ENCODE peak calls at places on chromosomes 3 and 15, in seven cellular contexts. T, L, A, S, V, E and G are unnamed samples.

GRCh38 chr3:129622933-129623332 is 16.5 kb upstream of the PLXND1 start:
- DNase-seq in T (no peak), L (no peak), A (no peak), S (no peak), V (peak; percentile 51), E (no peak), G (no peak)

GRCh38 chr3:27669505-27670085 is 52.5 kb downstream of the EOMES start:
- DNase-seq in T (no peak), L (peak; percentile 36), A (no peak), S (no peak), V (no peak), E (no peak), G (no peak)

GRCh38 chr3:11080492-11080891 is 73.8 kb upstream of the HRH1 start:
- DNase-seq in T (no peak), L (no peak), A (no peak), S (peak; percentile 51), V (no peak), E (peak; percentile 82), G (no peak)

GRCh38 chr3:41125258-41125657 is 74.0 kb upstream of the CTNNB1 start:
- DNase-seq in T (no peak), L (no peak), A (no peak), S (no peak), V (no peak), E (no peak), G (no peak)

GRCh38 chr15:35506272-35506870 is 39.6 kb downstream of the DPH6 start:
- DNase-seq in T (no peak), L (no peak), A (no peak), S (no peak), V (no peak), E (no peak), G (peak; percentile 50)

GRCh38 chr15:28896944-28897343 is 11.2 kb downstream of the APBA2 start:
- DNase-seq in T (no peak), L (no peak), A (no peak), S (no peak), V (no peak), E (peak; percentile 67), G (no peak)

GRCh38 chr3:157786618-157787017 is 283.4 kb upstream of the VEPH1 start:
- DNase-seq in T (no peak), L (no peak), A (no peak), S (no peak), V (no peak), E (no peak), G (no peak)

GRCh38 chr3:145820175-145820574 is 340.8 kb downstream of the PLOD2 start:
- DNase-seq in T (no peak), L (no peak), A (no peak), S (no peak), V (no peak), E (no peak), G (no peak)

GRCh38 chr3:44729384-44729910 is at the start of gene ZNF501:
- DNase-seq in T (peak; percentile 97), L (peak; percentile 93), A (no peak), S (no peak), V (peak; percentile 97), E (peak; percentile 76), G (no peak)

GRCh38 chr3:101138817-101139216 is 145.6 kb upstream of the ABI3BP start:
- DNase-seq in T (no peak), L (no peak), A (no peak), S (no peak), V (no peak), E (no peak), G (no peak)

GRCh38 chr3:47315069-47315647 is 32.4 kb downstream of the KLHL18 start:
- DNase-seq in T (peak; percentile 49), L (no peak), A (no peak), S (no peak), V (no peak), E (no peak), G (no peak)

GRCh38 chr3:31533169-31533870 is 595 bp downstream of the STT3B start:
- DNase-seq in T (peak; percentile 76), L (peak; percentile 71), A (no peak), S (no peak), V (peak; percentile 81), E (peak; percentile 49), G (no peak)

GRCh38 chr3:153172796-153173757 is 11.1 kb downstream of the RAP2B start:
- DNase-seq in T (peak; percentile 69), L (no peak), A (no peak), S (no peak), V (no peak), E (no peak), G (no peak)

GRCh38 chr3:23497156-23497555 is 294.0 kb downstream of the UBE2E2 start:
- DNase-seq in T (no peak), L (no peak), A (no peak), S (no peak), V (no peak), E (no peak), G (no peak)

GRCh38 chr3:123700791-123701712 is 116.2 kb upstream of the HACD2 start:
- DNase-seq in T (no peak), L (no peak), A (no peak), S (no peak), V (no peak), E (no peak), G (no peak)

GRCh38 chr3:51670711-51671089 is 352 bp upstream of the TEX264 start:
- DNase-seq in T (no peak), L (no peak), A (no peak), S (no peak), V (no peak), E (no peak), G (no peak)

GRCh38 chr3:77348244-77348855 is 308.5 kb downstream of the ROBO2 start:
- DNase-seq in T (no peak), L (no peak), A (no peak), S (no peak), V (no peak), E (no peak), G (peak; percentile 66)

GRCh38 chr3:133663569-133664313 is 2.0 kb upstream of the TOPBP1 start:
- DNase-seq in T (no peak), L (peak; percentile 39), A (no peak), S (peak; percentile 63), V (no peak), E (no peak), G (peak; percentile 47)

GRCh38 chr3:186354100-186354499 is 7.9 kb downstream of the DGKG start:
- DNase-seq in T (no peak), L (no peak), A (no peak), S (no peak), V (no peak), E (no peak), G (no peak)

GRCh38 chr3:114460459-114460858 is 166.6 kb downstream of the TIGIT start:
- DNase-seq in T (no peak), L (no peak), A (no peak), S (no peak), V (no peak), E (no peak), G (no peak)

GRCh38 chr3:72338082-72338941 is 509.9 kb downstream of the SHQ1 start:
- DNase-seq in T (no peak), L (no peak), A (peak; percentile 5), S (peak; percentile 12), V (no peak), E (no peak), G (no peak)

GRCh38 chr3:182440101-182440500 is 353.2 kb upstream of the ATP11B start:
- DNase-seq in T (no peak), L (no peak), A (no peak), S (no peak), V (no peak), E (no peak), G (no peak)

GRCh38 chr3:43015572-43016512 is 36.7 kb downstream of the GASK1A start:
- DNase-seq in T (no peak), L (no peak), A (no peak), S (no peak), V (no peak), E (no peak), G (no peak)

DNA sequence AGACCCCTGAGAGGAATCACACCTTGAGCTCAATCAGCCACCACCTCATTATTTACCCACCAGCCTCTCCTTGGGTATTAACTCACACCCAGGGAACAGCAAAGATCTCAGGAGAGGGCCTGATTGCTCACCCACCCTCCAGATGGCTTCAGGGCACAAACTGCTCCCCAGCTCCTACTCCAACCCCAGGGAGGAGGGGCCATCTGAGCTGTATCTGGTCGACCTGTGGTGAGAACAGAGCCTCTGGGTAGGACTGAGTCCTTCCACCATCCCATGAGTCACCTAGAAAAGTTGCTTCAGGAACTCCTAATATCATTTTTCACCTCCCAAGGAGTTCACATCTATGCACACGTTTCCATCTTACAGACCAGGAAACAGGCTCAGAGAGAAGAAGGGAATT is 44.8 kb upstream of the HES1 start:
- DNase-seq in T (peak; percentile 28), L (no peak), A (no peak), S (no peak), V (no peak), E (peak; percentile 69), G (no peak)
- H3K4me3 ChIP-seq in T (no peak overlapping the region), L (no peak overlapping the region), A (no peak overlapping the region), S (no peak overlapping the region), V (no peak overlapping the region), E (no peak overlapping the region), G (no peak overlapping the region)

DNA sequence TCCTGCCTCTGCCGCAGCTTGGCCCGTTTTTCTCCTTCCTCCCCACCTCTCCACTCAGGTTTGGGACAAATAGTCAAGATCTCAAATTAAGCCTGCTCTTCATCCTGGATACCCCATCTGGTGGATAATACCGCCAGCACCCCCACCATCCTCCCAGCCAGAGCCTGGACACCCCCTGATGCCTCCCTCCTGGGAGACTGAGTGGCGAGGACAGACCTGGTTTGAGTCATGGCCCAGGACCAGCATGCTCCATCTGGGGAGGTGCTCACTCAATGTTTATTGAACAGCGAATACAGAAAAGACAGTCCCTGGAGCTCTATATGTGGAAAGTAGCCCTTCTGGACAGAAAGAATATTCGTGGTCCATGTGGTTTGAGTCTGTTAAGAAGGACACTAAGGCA is 23.3 kb downstream of the CTSH start:
- DNase-seq in T (no peak), L (no peak), A (no peak), S (no peak), V (no peak), E (no peak), G (no peak)
- H3K36me3 ChIP-seq in T (no peaks in the 10 kb centered on the region), L (peaks cover 41% of the 10 kb centered on the region), A (peaks cover 5% of the 10 kb centered on the region), S (peaks cover 26% of the 10 kb centered on the region), V (peaks cover 6% of the 10 kb centered on the region), E (peaks cover 52% of the 10 kb centered on the region), G (peaks cover 71% of the 10 kb centered on the region)

GRCh38 chr3:12719984-12720656 is 38.9 kb downstream of the TMEM40 start:
- DNase-seq in T (peak; percentile 88), L (peak; percentile 42), A (peak; percentile 57), S (peak; percentile 75), V (peak; percentile 80), E (peak; percentile 63), G (peak; percentile 82)
- H3K4me3 ChIP-seq in T (no peak overlapping the region), L (no peak overlapping the region), A (peak overlapping the region; percentile 70), S (peak overlapping the region; percentile 43), V (peak overlapping the region; percentile 58), E (peak overlapping the region; percentile 12), G (no peak overlapping the region)

GRCh38 chr15:78006567-78007205 is 70.8 kb downstream of the TBC1D2B start:
- DNase-seq in T (no peak), L (no peak), A (no peak), S (no peak), V (peak; percentile 71), E (no peak), G (no peak)
- H3K36me3 ChIP-seq in T (no peaks in the 10 kb centered on the region), L (peaks cover 32% of the 10 kb centered on the region), A (no peaks in the 10 kb centered on the region), S (peaks cover 12% of the 10 kb centered on the region), V (no peaks in the 10 kb centered on the region), E (peaks cover 64% of the 10 kb centered on the region), G (peaks cover 48% of the 10 kb centered on the region)